ENCODE peak calls at places on chromosomes 4 and X, in five cellular contexts. B, D, G, R and S are unnamed samples.

GRCh38 chr4:89836031-89836777 is 757 bp downstream of the SNCA start:
- DNase-seq in B (no peak), D (peak), G (no peak), R (no peak), S (no peak)

GRCh38 chr4:12689457-12689856 is 794.7 kb downstream of the RAB28 start:
- DNase-seq in B (no peak), D (no peak), G (no peak), R (no peak), S (no peak)

GRCh38 chrX:12954981-12955380 is 19.9 kb upstream of the TMSB4X start:
- DNase-seq in B (no peak), D (no peak), G (no peak), R (no peak), S (no peak)

GRCh38 chrX:149003863-149004660 is 501.0 kb downstream of the IDS start:
- DNase-seq in B (no peak), D (no peak), G (no peak), R (peak), S (no peak)

GRCh38 chr4:26385690-26386089 is 64.9 kb downstream of the RBPJ start:
- DNase-seq in B (no peak), D (no peak), G (no peak), R (no peak), S (no peak)

GRCh38 chr4:87865960-87866598 is 33.3 kb downstream of the MEPE start:
- DNase-seq in B (no peak), D (no peak), G (no peak), R (no peak), S (no peak)

GRCh38 chrX:8090482-8090881 is 80.6 kb downstream of the VCX2 start:
- DNase-seq in B (no peak), D (no peak), G (no peak), R (no peak), S (no peak)

GRCh38 chr4:158032733-158033415 is 140.0 kb downstream of the GASK1B start:
- DNase-seq in B (no peak), D (no peak), G (no peak), R (no peak), S (no peak)

GRCh38 chrX:116285506-116285905 is 115.0 kb downstream of the AGTR2 start:
- DNase-seq in B (no peak), D (no peak), G (no peak), R (no peak), S (no peak)

GRCh38 chrX:142978130-142978684 is 47.5 kb upstream of the SPANXN4 start:
- DNase-seq in B (no peak), D (no peak), G (no peak), R (no peak), S (no peak)

GRCh38 chr4:26061248-26061986 is 147.4 kb downstream of the SMIM20 start:
- DNase-seq in B (no peak), D (peak), G (no peak), R (no peak), S (no peak)